ENCODE peak calls at places on chromosome 20, in eight cellular contexts. T, U, H, P, N, S, I and D are unnamed samples.
A peak's percentile ranks its signal among the peaks of the same experiment; 100 is the strongest.

GRCh38 chr20:276620-277495 is 13.7 kb downstream of the C20orf96 start:
- DNase-seq in U (no peak), H (no peak), P (no peak), S (no peak), T (no peak), I (no peak), N (no peak), D (no peak)

GRCh38 chr20:63082308-63082938 is 75.7 kb upstream of the BHLHE23 start:
- DNase-seq in S (no peak), T (peak; percentile 13), H (peak; percentile 18), N (peak; percentile 80), U (peak; percentile 53), I (peak; percentile 66), P (no peak), D (no peak)

GRCh38 chr20:59071224-59071623 is 28.6 kb upstream of the PRELID3B start:
- DNase-seq in N (no peak), S (no peak), H (no peak), P (no peak), I (no peak), T (no peak), U (no peak), D (no peak)

GRCh38 chr20:13034936-13035335 is 26.2 kb downstream of the SPTLC3 start:
- DNase-seq in P (no peak), T (no peak), S (no peak), U (no peak), N (no peak), I (no peak), H (no peak), D (no peak)

GRCh38 chr20:39960522-39961420 is 728.3 kb downstream of the MAFB start:
- DNase-seq in P (no peak), H (no peak), U (peak; percentile 55), N (peak; percentile 6), S (no peak), I (no peak), T (no peak), D (no peak)

GRCh38 chr20:47493175-47493953 is 8.3 kb upstream of the NCOA3 start:
- DNase-seq in T (peak; percentile 83), S (peak; percentile 83), P (no peak), H (peak; percentile 21), I (peak; percentile 76), N (peak; percentile 55), U (no peak), D (peak; percentile 93)

GRCh38 chr20:24045621-24046020 is 57.0 kb upstream of the GGTLC1 start:
- DNase-seq in U (peak; percentile 77), I (no peak), H (no peak), P (no peak), N (no peak), T (no peak), S (no peak), D (no peak)

GRCh38 chr20:38060536-38060935 is 27.0 kb downstream of the RPRD1B start:
- DNase-seq in T (no peak), I (peak; percentile 11), S (no peak), H (no peak), N (no peak), P (no peak), U (peak; percentile 93), D (no peak)

GRCh38 chr20:48283470-48284110 is 498.3 kb upstream of the SULF2 start:
- DNase-seq in S (no peak), H (no peak), U (no peak), I (peak; percentile 93), N (no peak), P (no peak), T (peak; percentile 69), D (peak; percentile 97)

GRCh38 chr20:44420497-44420896 is 55.2 kb upstream of the TTPAL start:
- DNase-seq in P (no peak), N (no peak), U (no peak), I (no peak), H (no peak), T (no peak), S (no peak), D (no peak)

GRCh38 chr20:46010491-46011405 is 2.0 kb downstream of the MMP9 start:
- DNase-seq in S (peak; percentile 44), H (peak; percentile 50), I (peak; percentile 25), N (no peak), T (no peak), U (no peak), P (no peak), D (peak; percentile 16)

GRCh38 chr20:63086421-63087235 is 79.9 kb upstream of the BHLHE23 start:
- DNase-seq in I (no peak), H (no peak), T (no peak), U (no peak), N (no peak), P (no peak), S (no peak), D (no peak)

GRCh38 chr20:13455713-13456112 is 183.0 kb downstream of the TASP1 start:
- DNase-seq in I (no peak), P (no peak), N (no peak), S (peak; percentile 47), T (peak; percentile 64), U (no peak), H (no peak), D (peak; percentile 7)

GRCh38 chr20:48839518-48839917 is 11.7 kb upstream of the PREX1 start:
- DNase-seq in S (no peak), U (peak; percentile 65), I (no peak), H (no peak), T (no peak), P (no peak), N (no peak), D (no peak)

GRCh38 chr20:4840831-4841230 is 119.1 kb downstream of the PRND start:
- DNase-seq in T (no peak), N (no peak), H (no peak), U (no peak), P (no peak), I (no peak), S (no peak), D (no peak)

GRCh38 chr20:50425076-50425475 is 85.1 kb upstream of the PTPN1 start:
- DNase-seq in H (no peak), I (peak; percentile 30), T (no peak), S (no peak), P (no peak), N (peak; percentile 39), U (no peak), D (no peak)

GRCh38 chr20:32626859-32627636 is 41.9 kb upstream of the NOL4L start:
- DNase-seq in H (no peak), U (no peak), N (no peak), I (peak; percentile 17), P (no peak), S (no peak), T (no peak), D (no peak)

GRCh38 chr20:45235995-45236394 is 14.8 kb downstream of the SEMG2 start:
- DNase-seq in S (peak; percentile 85), U (peak; percentile 68), T (no peak), N (peak; percentile 17), I (no peak), P (no peak), H (no peak), D (no peak)

GRCh38 chr20:18405826-18406225 is 61.0 kb downstream of the DZANK1 start:
- DNase-seq in T (no peak), S (no peak), N (no peak), P (no peak), H (no peak), U (peak; percentile 37), I (no peak), D (no peak)

GRCh38 chr20:58308290-58308679 is 1.2 kb upstream of the RAB22A start:
- DNase-seq in I (no peak), U (no peak), N (no peak), P (no peak), H (no peak), S (no peak), T (peak; percentile 17), D (no peak)

GRCh38 chr20:8431538-8432434 is 299.7 kb downstream of the PLCB1 start:
- DNase-seq in T (no peak), I (no peak), N (no peak), H (no peak), U (peak; percentile 31), S (no peak), P (no peak), D (no peak)

GRCh38 chr20:15900443-15900842 is 672.8 kb downstream of the KIF16B start:
- DNase-seq in P (no peak), H (no peak), T (no peak), N (no peak), S (no peak), U (no peak), I (no peak), D (no peak)

GRCh38 chr20:38260378-38261053 is at the start of gene KIAA1755:
- DNase-seq in H (no peak), P (no peak), U (no peak), I (peak; percentile 61), S (no peak), N (no peak), T (no peak), D (peak; percentile 36)

GRCh38 chr20:22582386-22582959 is 1.9 kb downstream of the FOXA2 start:
- DNase-seq in U (no peak), P (no peak), H (no peak), I (no peak), N (no peak), S (no peak), T (no peak), D (no peak)

GRCh38 chr20:19137641-19138040 is 74.8 kb upstream of the SLC24A3 start:
- DNase-seq in I (no peak), U (no peak), N (no peak), H (no peak), T (no peak), P (no peak), S (no peak), D (no peak)

GRCh38 chr20:53751394-53752368 is 158.0 kb upstream of the ZNF217 start:
- DNase-seq in U (no peak), H (no peak), N (no peak), T (peak; percentile 45), I (peak; percentile 54), P (no peak), S (peak; percentile 22), D (no peak)

GRCh38 chr20:36847009-36847709 is 28.8 kb upstream of the TLDC2 start:
- DNase-seq in N (no peak), U (peak; percentile 81), I (peak; percentile 98), T (peak; percentile 86), H (no peak), P (no peak), S (peak; percentile 40), D (peak; percentile 94)

GRCh38 chr20:56328861-56329260 is 29.9 kb upstream of the FAM210B start:
- DNase-seq in H (no peak), P (no peak), U (peak; percentile 23), N (no peak), S (no peak), T (no peak), I (peak; percentile 47), D (no peak)

GRCh38 chr20:54980321-54980960 is 505.0 kb downstream of the DOK5 start:
- DNase-seq in U (peak; percentile 60), P (no peak), S (no peak), I (no peak), H (no peak), T (no peak), N (no peak), D (no peak)

GRCh38 chr20:25984933-25985332 is 288.3 kb upstream of the ZNF337 start:
- DNase-seq in N (no peak), P (peak; percentile 16), H (no peak), T (peak; percentile 46), I (peak; percentile 69), U (no peak), S (no peak), D (peak; percentile 2)

GRCh38 chr20:5996765-5997164 is 46.3 kb downstream of the MCM8 start:
- DNase-seq in P (no peak), S (no peak), U (peak; percentile 16), I (no peak), H (no peak), N (no peak), T (no peak), D (no peak)

GRCh38 chr20:58793512-58794420 is 56.9 kb downstream of the GNAS-AS1 start:
- DNase-seq in N (no peak), I (no peak), T (no peak), S (no peak), P (no peak), H (no peak), U (no peak), D (no peak)

GRCh38 chr20:21703740-21704407 is 1.6 kb upstream of the PAX1 start:
- DNase-seq in T (no peak), I (no peak), S (no peak), P (no peak), H (no peak), N (no peak), U (no peak), D (no peak)

GRCh38 chr20:34145280-34145819 is 33.3 kb upstream of the EIF2S2 start:
- DNase-seq in I (no peak), S (no peak), U (no peak), T (no peak), H (no peak), P (no peak), N (no peak), D (no peak)